ENCODE peak calls at places on chromosomes 5 and 9, in six cellular contexts. R is HepG2, N is GM12878, Z is HCT116, B is endothelial cell of umbilical vein, O is K562. J is an unnamed sample.

GRCh38 chr5:38404667-38405276 is 146.4 kb downstream of the EGFLAM start:
- DNase-seq in B (no peak), R (peak), N (no peak), Z (peak), O (no peak), J (no peak)

GRCh38 chr5:111132731-111133435 is 40.7 kb downstream of the WDR36 start:
- DNase-seq in Z (no peak), B (no peak), R (no peak), O (no peak), N (no peak), J (no peak)

GRCh38 chr5:29162297-29162696 is 2031.2 kb upstream of the CDH6 start:
- DNase-seq in B (no peak), O (no peak), Z (no peak), N (no peak), R (peak), J (no peak)

GRCh38 chr5:75862872-75863271 is 145.6 kb upstream of the POC5 start:
- DNase-seq in Z (no peak), O (no peak), B (no peak), N (no peak), R (peak), J (no peak)

GRCh38 chr9:129459550-129460322 is 161.2 kb downstream of the C9orf50 start:
- DNase-seq in N (no peak), R (no peak), B (no peak), O (no peak), Z (no peak), J (no peak)

GRCh38 chr9:95822583-95823431 is 52.7 kb upstream of the ERCC6L2 start:
- DNase-seq in B (peak), O (no peak), R (no peak), N (peak), Z (peak), J (peak)

GRCh38 chr9:2545881-2546490 is 75.6 kb upstream of the VLDLR start:
- DNase-seq in N (no peak), O (no peak), B (no peak), R (no peak), Z (no peak), J (no peak)

GRCh38 chr5:116859666-116860320 is 285.2 kb upstream of the SEMA6A start:
- DNase-seq in R (peak), O (no peak), Z (no peak), N (no peak), B (no peak), J (no peak)

GRCh38 chr5:154756871-154757646 is 1.9 kb downstream of the LARP1 start:
- DNase-seq in Z (no peak), R (no peak), B (peak), O (peak), N (no peak), J (peak)

GRCh38 chr9:18890372-18890771 is 142.6 kb downstream of the SAXO1 start:
- DNase-seq in B (peak), N (peak), O (no peak), Z (no peak), R (no peak), J (no peak)

GRCh38 chr9:135810806-135811575 is 96.4 kb downstream of the CAMSAP1 start:
- DNase-seq in O (no peak), R (no peak), Z (no peak), N (no peak), B (no peak), J (no peak)

GRCh38 chr5:154757647-154758406 is 2.6 kb downstream of the LARP1 start:
- DNase-seq in R (no peak), B (peak), Z (no peak), N (no peak), O (no peak), J (no peak)

DNA sequence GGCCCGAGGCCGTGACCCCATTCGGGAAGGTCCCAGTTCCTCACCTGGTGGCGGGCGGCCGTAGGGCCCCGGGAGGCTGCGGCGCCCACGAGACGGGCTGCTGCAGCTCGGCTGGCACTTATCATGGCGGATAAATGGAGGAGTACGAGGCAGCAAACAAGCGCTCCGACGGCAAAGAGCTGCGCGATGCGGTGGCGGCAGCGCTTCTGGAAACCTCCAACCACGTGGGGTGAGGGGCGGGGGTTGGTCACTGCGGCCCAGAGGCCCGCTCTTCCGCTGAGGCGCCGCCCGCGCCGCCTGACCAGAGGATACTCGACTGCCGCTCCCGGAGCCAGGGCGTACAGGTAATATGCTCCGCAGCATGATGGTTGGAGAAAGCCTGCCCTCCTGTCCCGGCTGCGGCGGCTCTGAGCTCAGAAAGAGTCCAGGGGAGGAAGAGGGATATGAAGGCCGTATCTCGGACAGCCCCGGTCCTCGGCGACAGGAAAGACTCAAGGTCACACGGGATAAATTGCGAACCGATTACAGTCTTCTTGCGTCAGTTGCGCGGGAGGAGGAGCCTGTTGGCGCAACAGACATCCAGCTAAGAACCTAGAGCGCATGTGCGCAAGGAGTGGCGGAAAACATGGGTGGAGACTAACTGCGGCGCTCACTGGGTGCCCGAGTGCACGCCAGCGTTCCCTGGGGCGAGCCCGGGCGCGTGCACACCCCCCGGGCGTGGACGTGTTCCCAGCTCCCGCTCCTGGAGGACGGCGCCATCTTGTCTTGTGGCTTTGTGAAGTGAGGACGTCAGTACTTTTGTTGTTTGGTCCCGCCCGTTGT is at the start of gene HSPA9:
- DNase-seq in Z (peak), B (peak), O (peak), R (peak), N (peak), J (peak)
- TF ChIP-seq POLR2A in Z (no peak), B (peak), O (peak), R (peak), N (peak), J (peak)

GRCh38 chr5:98569288-98569687 is 204.2 kb upstream of the RGMB start:
- DNase-seq in Z (no peak), O (no peak), B (no peak), N (no peak), R (no peak), J (no peak)

GRCh38 chr5:98573834-98574233 is 199.6 kb upstream of the RGMB start:
- DNase-seq in Z (no peak), O (no peak), N (no peak), B (no peak), R (no peak), J (no peak)

GRCh38 chr5:98570010-98570409 is 203.5 kb upstream of the RGMB start:
- DNase-seq in R (no peak), O (no peak), Z (no peak), B (peak), N (no peak), J (no peak)

GRCh38 chr5:98568336-98568735 is 205.1 kb upstream of the RGMB start:
- DNase-seq in N (no peak), B (no peak), R (no peak), O (no peak), Z (no peak), J (no peak)

DNA sequence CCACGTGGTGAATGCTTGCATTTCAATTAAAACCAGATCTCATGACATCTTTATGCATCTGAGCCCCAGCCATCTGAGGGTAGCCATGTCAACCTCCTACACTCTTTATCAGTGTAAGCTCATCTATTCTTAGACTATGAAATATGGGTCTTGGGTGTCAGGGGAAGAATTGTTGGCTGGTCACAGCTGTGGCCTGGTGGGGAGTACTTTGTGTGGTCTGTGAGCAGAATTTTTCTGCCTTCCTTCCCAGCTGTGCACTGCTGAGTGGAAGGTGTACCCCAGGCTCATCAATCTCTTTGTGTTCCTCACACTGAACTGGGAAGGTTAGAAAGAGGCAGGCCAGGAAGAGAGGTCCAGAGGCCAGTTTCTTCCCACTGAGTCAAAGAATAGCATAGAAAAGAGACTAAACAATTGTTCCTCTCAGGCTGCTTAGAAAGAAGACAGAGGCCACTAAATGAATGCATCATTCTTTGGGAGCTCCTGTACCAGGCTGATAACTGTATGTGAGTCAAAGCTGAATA is 202.7 kb upstream of the RGMB start:
- DNase-seq in N (no peak), B (peak), O (no peak), R (no peak), Z (no peak), J (no peak)
- TF ChIP-seq MAX in N (no peak), B (no peak), O (no peak), R (no peak), Z (no peak), J (no peak)

GRCh38 chr9:68705636-68706578 is 867 bp downstream of the PIP5K1B start:
- DNase-seq in R (peak), N (no peak), O (peak), Z (no peak), B (peak), J (no peak)
- TF ChIP-seq POLR2A in R (no peak), N (peak), O (no peak), Z (no peak), B (no peak), J (no peak)

GRCh38 chr5:137531266-137531665 is 32.1 kb upstream of the SPOCK1 start:
- DNase-seq in Z (no peak), R (no peak), N (no peak), B (no peak), O (no peak), J (no peak)
- TF ChIP-seq MAX in Z (no peak), R (no peak), N (no peak), B (no peak), O (no peak), J (no peak)

GRCh38 chr5:176361437-176362097 is at the start of gene KIAA1191:
- DNase-seq in Z (peak), R (peak), N (peak), O (peak), B (peak), J (peak)
- TF ChIP-seq POLR2A in Z (peak), R (peak), N (peak), O (peak), B (peak), J (peak)

GRCh38 chr9:115232375-115232774 is 114.4 kb upstream of the TNC start:
- DNase-seq in B (no peak), N (no peak), O (no peak), Z (no peak), R (no peak), J (no peak)

GRCh38 chr9:115225459-115226116 is 107.6 kb upstream of the TNC start:
- DNase-seq in O (no peak), Z (no peak), R (no peak), N (no peak), B (no peak), J (no peak)

GRCh38 chr9:115231116-115231515 is 113.2 kb upstream of the TNC start:
- DNase-seq in N (no peak), B (no peak), R (no peak), O (no peak), Z (no peak), J (no peak)

GRCh38 chr9:115226152-115226551 is 108.2 kb upstream of the TNC start:
- DNase-seq in N (no peak), Z (peak), R (no peak), O (no peak), B (no peak), J (no peak)

DNA sequence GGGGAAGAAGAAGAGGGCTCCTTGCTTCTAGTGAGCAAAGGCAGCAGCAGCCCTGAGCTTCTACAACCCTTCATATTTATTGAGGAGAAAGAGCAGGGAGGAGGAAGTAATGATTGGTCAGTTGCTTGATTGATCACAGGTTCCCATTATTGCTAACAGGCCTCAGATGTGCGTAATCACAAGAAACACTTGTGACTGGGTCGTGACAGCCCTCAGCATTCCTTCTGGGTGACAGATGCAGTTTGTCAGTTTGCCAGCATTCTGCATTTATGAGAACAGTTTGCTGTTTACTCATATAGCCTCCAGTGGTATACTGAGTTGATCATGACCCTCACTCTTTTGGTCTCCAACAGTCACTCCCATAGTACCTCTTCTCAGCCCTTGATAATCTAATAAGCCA is 111.5 kb upstream of the TNC start:
- DNase-seq in B (no peak), R (no peak), N (no peak), Z (peak), O (no peak), J (peak)
- TF ChIP-seq MAX in B (no peak), R (no peak), N (no peak), Z (no peak), O (no peak), J (no peak)

GRCh38 chr5:177311361-177311722 is 356 bp downstream of the MXD3 start:
- DNase-seq in B (no peak), O (no peak), N (no peak), R (no peak), Z (no peak), J (no peak)

GRCh38 chr5:177312649-177313181 is 1.0 kb upstream of the MXD3 start:
- DNase-seq in Z (peak), B (no peak), O (peak), N (no peak), R (peak), J (no peak)

GRCh38 chr5:177310757-177311173 is 933 bp downstream of the MXD3 start:
- DNase-seq in Z (no peak), O (peak), B (peak), R (no peak), N (no peak), J (no peak)

GRCh38 chr5:177310332-177310731 is 1.4 kb downstream of the MXD3 start:
- DNase-seq in R (no peak), Z (no peak), O (no peak), B (no peak), N (no peak), J (no peak)

GRCh38 chr5:177311723-177312648 is at the start of gene MXD3:
- DNase-seq in R (peak), Z (peak), O (peak), B (peak), N (peak), J (peak)
- TF ChIP-seq POLR2A in R (no peak), Z (no peak), O (peak), B (peak), N (peak), J (peak)

GRCh38 chr9:82722556-82722955 is 340.4 kb downstream of the RASEF start:
- DNase-seq in Z (no peak), R (no peak), B (no peak), O (no peak), N (no peak), J (no peak)
- TF ChIP-seq MAX in Z (no peak), R (no peak), B (no peak), O (no peak), N (no peak), J (no peak)

DNA sequence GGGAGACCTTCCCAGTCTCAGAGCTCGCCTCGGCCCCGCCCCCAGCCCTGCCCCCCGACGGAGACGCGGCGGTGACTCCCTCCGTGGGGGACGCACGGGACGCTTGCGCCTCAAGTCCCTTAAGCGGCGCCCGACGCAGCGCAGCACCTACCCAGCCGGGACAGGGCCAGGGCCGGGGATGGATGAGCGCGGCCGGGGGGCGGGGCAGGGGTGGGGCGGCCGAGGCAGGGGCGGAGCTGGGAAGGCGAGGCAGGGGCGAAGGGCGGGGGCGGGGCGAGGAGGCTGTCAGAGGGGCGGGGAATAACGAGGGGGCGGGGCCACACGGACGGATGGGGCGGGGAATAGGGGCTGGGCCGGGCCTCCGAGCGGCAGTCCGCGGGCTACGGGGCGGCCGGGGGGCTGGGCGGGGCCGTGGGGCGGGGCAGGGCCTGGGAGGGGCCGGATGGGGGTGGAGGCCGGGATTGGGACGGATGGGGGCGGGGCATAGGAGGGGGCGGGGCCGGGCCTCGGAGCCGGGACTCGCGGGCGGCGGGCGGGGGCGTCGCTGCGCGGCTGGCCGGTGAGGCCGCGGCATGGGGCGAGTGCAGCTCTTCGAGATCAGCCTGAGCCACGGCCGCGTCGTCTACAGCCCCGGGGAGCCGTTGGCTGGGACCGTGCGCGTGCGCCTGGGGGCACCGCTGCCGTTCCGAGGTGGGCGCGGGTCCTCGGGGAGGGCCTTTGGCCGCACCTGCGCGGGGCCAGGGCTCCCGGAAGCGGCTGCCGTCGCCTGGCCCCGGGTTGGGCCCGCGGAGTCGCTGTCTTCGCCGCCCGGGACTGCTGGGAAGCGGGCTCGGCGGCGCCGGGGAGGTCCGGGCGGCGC is at the start of gene ARRDC1:
- DNase-seq in O (peak), R (peak), Z (peak), N (peak), B (peak), J (peak)
- TF ChIP-seq POLR2A in O (peak), R (no peak), Z (peak), N (peak), B (no peak), J (peak)

GRCh38 chr5:74626386-74627222 is 13.9 kb downstream of the ENC1 start:
- DNase-seq in O (no peak), B (no peak), Z (no peak), N (no peak), R (no peak), J (no peak)
- TF ChIP-seq MAX in O (no peak), B (no peak), Z (no peak), N (no peak), R (no peak), J (no peak)